ENCODE peak calls at places on chromosomes 3 and 15, in seven cellular contexts. One of them, this sample, is unnamed.

GRCh38 chr3:54870423-54870822 is 57.4 kb downstream of the LRTM1 start:
- DNase-seq in K562: peak; percentile 22
- DNase-seq in heart right ventricle: no peak
- DNase-seq in GM20000: peak; percentile 10
- DNase-seq in progenitor cell of endocrine pancreas: no peak
- DNase-seq in cardiac fibroblast: peak; percentile 92
- DNase-seq in psoas muscle: no peak
- DNase-seq in this sample: peak; percentile 97

GRCh38 chr3:22569570-22569969 is 633.6 kb upstream of the UBE2E2 start:
- DNase-seq in progenitor cell of endocrine pancreas: no peak
- DNase-seq in psoas muscle: no peak
- DNase-seq in K562: no peak
- DNase-seq in cardiac fibroblast: no peak
- DNase-seq in GM20000: no peak
- DNase-seq in heart right ventricle: no peak
- DNase-seq in this sample: no peak

GRCh38 chr3:135229018-135229495 is 434.0 kb downstream of the EPHB1 start:
- DNase-seq in heart right ventricle: peak; percentile 40
- DNase-seq in K562: no peak
- DNase-seq in cardiac fibroblast: no peak
- DNase-seq in progenitor cell of endocrine pancreas: no peak
- DNase-seq in GM20000: no peak
- DNase-seq in psoas muscle: peak; percentile 94
- DNase-seq in this sample: no peak

GRCh38 chr15:73015493-73015892 is 36.8 kb upstream of the NEO1 start:
- DNase-seq in progenitor cell of endocrine pancreas: no peak
- DNase-seq in heart right ventricle: no peak
- DNase-seq in cardiac fibroblast: no peak
- DNase-seq in GM20000: no peak
- DNase-seq in psoas muscle: no peak
- DNase-seq in K562: no peak
- DNase-seq in this sample: no peak

GRCh38 chr3:117102441-117102840 is 392.9 kb downstream of the TUSC7 start:
- DNase-seq in K562: no peak
- DNase-seq in heart right ventricle: no peak
- DNase-seq in cardiac fibroblast: no peak
- DNase-seq in GM20000: no peak
- DNase-seq in psoas muscle: no peak
- DNase-seq in progenitor cell of endocrine pancreas: no peak
- DNase-seq in this sample: no peak

GRCh38 chr3:13282528-13282985 is 137.6 kb downstream of the NUP210 start:
- DNase-seq in GM20000: peak; percentile 66
- DNase-seq in heart right ventricle: no peak
- DNase-seq in K562: peak; percentile 59
- DNase-seq in cardiac fibroblast: no peak
- DNase-seq in progenitor cell of endocrine pancreas: no peak
- DNase-seq in psoas muscle: peak; percentile 51
- DNase-seq in this sample: no peak

GRCh38 chr15:25067725-25068309 is 113.0 kb downstream of the SNRPN start:
- DNase-seq in heart right ventricle: no peak
- DNase-seq in GM20000: no peak
- DNase-seq in psoas muscle: no peak
- DNase-seq in progenitor cell of endocrine pancreas: no peak
- DNase-seq in K562: no peak
- DNase-seq in cardiac fibroblast: no peak
- DNase-seq in this sample: no peak

GRCh38 chr3:121855555-121855954 is 20.5 kb downstream of the EAF2 start:
- DNase-seq in cardiac fibroblast: peak; percentile 12
- DNase-seq in progenitor cell of endocrine pancreas: no peak
- DNase-seq in heart right ventricle: no peak
- DNase-seq in K562: peak; percentile 9
- DNase-seq in GM20000: no peak
- DNase-seq in psoas muscle: no peak
- DNase-seq in this sample: no peak

GRCh38 chr3:129343643-129344360 is 65.1 kb downstream of the HMCES start:
- DNase-seq in progenitor cell of endocrine pancreas: peak; percentile 51
- DNase-seq in K562: peak; percentile 62
- DNase-seq in psoas muscle: peak; percentile 64
- DNase-seq in heart right ventricle: peak; percentile 56
- DNase-seq in cardiac fibroblast: peak; percentile 43
- DNase-seq in GM20000: peak; percentile 64
- DNase-seq in this sample: no peak

GRCh38 chr3:45545476-45545875 is 49.1 kb upstream of the LIMD1 start:
- DNase-seq in progenitor cell of endocrine pancreas: no peak
- DNase-seq in cardiac fibroblast: no peak
- DNase-seq in GM20000: no peak
- DNase-seq in heart right ventricle: no peak
- DNase-seq in psoas muscle: peak; percentile 88
- DNase-seq in K562: peak; percentile 87
- DNase-seq in this sample: peak; percentile 49

GRCh38 chr15:91055548-91056331 is 33.3 kb upstream of the VPS33B start:
- DNase-seq in progenitor cell of endocrine pancreas: peak; percentile 43
- DNase-seq in psoas muscle: no peak
- DNase-seq in heart right ventricle: peak; percentile 15
- DNase-seq in K562: peak; percentile 57
- DNase-seq in GM20000: peak; percentile 71
- DNase-seq in cardiac fibroblast: peak; percentile 68
- DNase-seq in this sample: peak; percentile 71

GRCh38 chr15:61050844-61051569 is 178.1 kb downstream of the RORA start:
- DNase-seq in heart right ventricle: no peak
- DNase-seq in cardiac fibroblast: no peak
- DNase-seq in K562: no peak
- DNase-seq in progenitor cell of endocrine pancreas: no peak
- DNase-seq in psoas muscle: no peak
- DNase-seq in GM20000: no peak
- DNase-seq in this sample: peak; percentile 13

GRCh38 chr15:82538961-82539689 is 1.1 kb downstream of the RPS17 start:
- DNase-seq in psoas muscle: no peak
- DNase-seq in heart right ventricle: no peak
- DNase-seq in K562: peak; percentile 29
- DNase-seq in GM20000: no peak
- DNase-seq in cardiac fibroblast: no peak
- DNase-seq in progenitor cell of endocrine pancreas: no peak
- DNase-seq in this sample: no peak

GRCh38 chr3:161508852-161509477 is 12.4 kb downstream of the OTOL1 start:
- DNase-seq in psoas muscle: no peak
- DNase-seq in GM20000: peak; percentile 24
- DNase-seq in progenitor cell of endocrine pancreas: no peak
- DNase-seq in cardiac fibroblast: peak; percentile 2
- DNase-seq in heart right ventricle: no peak
- DNase-seq in K562: no peak
- DNase-seq in this sample: peak; percentile 0

GRCh38 chr3:31377045-31377642 is 155.6 kb upstream of the STT3B start:
- DNase-seq in GM20000: no peak
- DNase-seq in psoas muscle: no peak
- DNase-seq in K562: no peak
- DNase-seq in heart right ventricle: no peak
- DNase-seq in cardiac fibroblast: peak; percentile 11
- DNase-seq in progenitor cell of endocrine pancreas: no peak
- DNase-seq in this sample: peak; percentile 70

GRCh38 chr3:28349397-28350000 is 875 bp upstream of the AZI2 start:
- DNase-seq in cardiac fibroblast: no peak
- DNase-seq in K562: peak; percentile 18
- DNase-seq in heart right ventricle: no peak
- DNase-seq in progenitor cell of endocrine pancreas: no peak
- DNase-seq in psoas muscle: no peak
- DNase-seq in GM20000: no peak
- DNase-seq in this sample: no peak

GRCh38 chr3:65577875-65578274 is 460.8 kb downstream of the MAGI1 start:
- DNase-seq in psoas muscle: no peak
- DNase-seq in cardiac fibroblast: no peak
- DNase-seq in GM20000: no peak
- DNase-seq in progenitor cell of endocrine pancreas: no peak
- DNase-seq in K562: no peak
- DNase-seq in heart right ventricle: no peak
- DNase-seq in this sample: no peak

GRCh38 chr3:190279690-190280089 is 42.6 kb downstream of the CLDN1 start:
- DNase-seq in K562: no peak
- DNase-seq in progenitor cell of endocrine pancreas: no peak
- DNase-seq in GM20000: no peak
- DNase-seq in cardiac fibroblast: no peak
- DNase-seq in heart right ventricle: no peak
- DNase-seq in psoas muscle: no peak
- DNase-seq in this sample: no peak

GRCh38 chr3:64667138-64667537 is 20.7 kb downstream of the ADAMTS9 start:
- DNase-seq in GM20000: no peak
- DNase-seq in heart right ventricle: no peak
- DNase-seq in progenitor cell of endocrine pancreas: no peak
- DNase-seq in cardiac fibroblast: peak; percentile 42
- DNase-seq in K562: no peak
- DNase-seq in psoas muscle: no peak
- DNase-seq in this sample: no peak

GRCh38 chr3:72123908-72124441 is 339.0 kb upstream of the PROK2 start:
- DNase-seq in progenitor cell of endocrine pancreas: no peak
- DNase-seq in heart right ventricle: peak; percentile 22
- DNase-seq in GM20000: peak; percentile 32
- DNase-seq in cardiac fibroblast: peak; percentile 93
- DNase-seq in K562: peak; percentile 24
- DNase-seq in psoas muscle: peak; percentile 85
- DNase-seq in this sample: peak; percentile 65

GRCh38 chr3:131361464-131362421 is 19.8 kb upstream of the NUDT16 start:
- DNase-seq in psoas muscle: peak; percentile 88
- DNase-seq in heart right ventricle: peak; percentile 86
- DNase-seq in K562: peak; percentile 91
- DNase-seq in progenitor cell of endocrine pancreas: peak; percentile 83
- DNase-seq in cardiac fibroblast: peak; percentile 64
- DNase-seq in GM20000: peak; percentile 68
- DNase-seq in this sample: no peak

GRCh38 chr3:4313606-4314308 is 10.6 kb downstream of the SETMAR start:
- DNase-seq in psoas muscle: no peak
- DNase-seq in progenitor cell of endocrine pancreas: no peak
- DNase-seq in GM20000: no peak
- DNase-seq in cardiac fibroblast: no peak
- DNase-seq in heart right ventricle: no peak
- DNase-seq in K562: peak; percentile 50
- DNase-seq in this sample: no peak

GRCh38 chr3:138434276-138434874 is at the start of gene ESYT3:
- DNase-seq in K562: no peak
- DNase-seq in progenitor cell of endocrine pancreas: peak; percentile 47
- DNase-seq in cardiac fibroblast: peak; percentile 65
- DNase-seq in heart right ventricle: peak; percentile 69
- DNase-seq in psoas muscle: peak; percentile 83
- DNase-seq in GM20000: peak; percentile 60
- DNase-seq in this sample: no peak

GRCh38 chr15:51649659-51650521 is 27.3 kb upstream of the DMXL2 start:
- DNase-seq in progenitor cell of endocrine pancreas: peak; percentile 23
- DNase-seq in GM20000: peak; percentile 65
- DNase-seq in cardiac fibroblast: peak; percentile 87
- DNase-seq in heart right ventricle: no peak
- DNase-seq in K562: peak; percentile 59
- DNase-seq in psoas muscle: no peak
- DNase-seq in this sample: peak; percentile 71

DNA sequence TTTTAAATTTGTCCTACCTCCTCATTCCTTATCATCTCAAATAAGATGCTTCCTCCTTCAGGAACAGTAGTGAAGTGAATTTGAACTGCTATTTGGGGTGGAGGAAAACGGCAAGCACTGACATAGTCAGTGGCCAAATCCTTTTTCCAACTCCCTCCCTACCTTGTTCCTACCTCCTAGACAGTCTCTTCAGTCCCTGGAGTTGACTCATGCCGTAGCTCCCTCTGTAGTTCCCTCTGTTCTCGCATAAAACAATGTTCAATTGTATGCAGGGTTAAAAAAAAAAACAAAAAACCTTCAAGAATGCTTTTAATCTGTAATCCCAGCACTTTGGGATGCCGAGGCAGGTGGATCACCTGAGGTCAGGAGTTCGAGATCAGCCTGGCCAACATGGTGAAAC is 1.4 kb downstream of the UBR1 start:
- DNase-seq in psoas muscle: no peak
- DNase-seq in heart right ventricle: no peak
- DNase-seq in K562: peak; percentile 27
- DNase-seq in progenitor cell of endocrine pancreas: no peak
- DNase-seq in cardiac fibroblast: no peak
- DNase-seq in GM20000: no peak
- DNase-seq in this sample: no peak
- TF ChIP-seq CTCF in psoas muscle: no peak
- TF ChIP-seq CTCF in heart right ventricle: no peak
- TF ChIP-seq CTCF in K562: no peak
- TF ChIP-seq CTCF in progenitor cell of endocrine pancreas: no peak
- TF ChIP-seq CTCF in cardiac fibroblast: no peak
- TF ChIP-seq CTCF in GM20000: no peak
- TF ChIP-seq CTCF in this sample: no peak

GRCh38 chr3:73868688-73869315 is 244.1 kb upstream of the PDZRN3 start:
- DNase-seq in K562: peak; percentile 2
- DNase-seq in GM20000: no peak
- DNase-seq in progenitor cell of endocrine pancreas: peak; percentile 16
- DNase-seq in cardiac fibroblast: peak; percentile 51
- DNase-seq in heart right ventricle: no peak
- DNase-seq in psoas muscle: no peak
- DNase-seq in this sample: peak; percentile 42
- TF ChIP-seq CTCF in K562: no peak
- TF ChIP-seq CTCF in GM20000: peak; percentile 7
- TF ChIP-seq CTCF in progenitor cell of endocrine pancreas: peak; percentile 87
- TF ChIP-seq CTCF in cardiac fibroblast: peak; percentile 54
- TF ChIP-seq CTCF in heart right ventricle: peak; percentile 49
- TF ChIP-seq CTCF in psoas muscle: peak; percentile 61
- TF ChIP-seq CTCF in this sample: peak; percentile 85

GRCh38 chr15:41885841-41886240 is 8.0 kb downstream of the SPTBN5 start:
- DNase-seq in progenitor cell of endocrine pancreas: no peak
- DNase-seq in GM20000: no peak
- DNase-seq in cardiac fibroblast: no peak
- DNase-seq in psoas muscle: no peak
- DNase-seq in heart right ventricle: no peak
- DNase-seq in K562: no peak
- DNase-seq in this sample: no peak

GRCh38 chr15:41888662-41889253 is 5.1 kb downstream of the SPTBN5 start:
- DNase-seq in progenitor cell of endocrine pancreas: no peak
- DNase-seq in psoas muscle: peak; percentile 25
- DNase-seq in cardiac fibroblast: no peak
- DNase-seq in heart right ventricle: no peak
- DNase-seq in K562: no peak
- DNase-seq in GM20000: no peak
- DNase-seq in this sample: no peak

GRCh38 chr15:41887893-41888292 is 6.0 kb downstream of the SPTBN5 start:
- DNase-seq in psoas muscle: no peak
- DNase-seq in progenitor cell of endocrine pancreas: no peak
- DNase-seq in K562: no peak
- DNase-seq in heart right ventricle: no peak
- DNase-seq in cardiac fibroblast: no peak
- DNase-seq in GM20000: no peak
- DNase-seq in this sample: no peak

GRCh38 chr15:41887161-41887560 is 6.7 kb downstream of the SPTBN5 start:
- DNase-seq in progenitor cell of endocrine pancreas: no peak
- DNase-seq in psoas muscle: no peak
- DNase-seq in heart right ventricle: no peak
- DNase-seq in K562: no peak
- DNase-seq in GM20000: no peak
- DNase-seq in cardiac fibroblast: no peak
- DNase-seq in this sample: no peak

GRCh38 chr15:41886741-41887140 is 7.1 kb downstream of the SPTBN5 start:
- DNase-seq in cardiac fibroblast: no peak
- DNase-seq in psoas muscle: no peak
- DNase-seq in progenitor cell of endocrine pancreas: no peak
- DNase-seq in GM20000: no peak
- DNase-seq in heart right ventricle: no peak
- DNase-seq in K562: no peak
- DNase-seq in this sample: no peak
- TF ChIP-seq CTCF in cardiac fibroblast: no peak
- TF ChIP-seq CTCF in psoas muscle: no peak
- TF ChIP-seq CTCF in progenitor cell of endocrine pancreas: no peak
- TF ChIP-seq CTCF in GM20000: no peak
- TF ChIP-seq CTCF in heart right ventricle: no peak
- TF ChIP-seq CTCF in K562: no peak
- TF ChIP-seq CTCF in this sample: no peak

GRCh38 chr3:24451461-24452099 is 43.1 kb downstream of the THRB start:
- DNase-seq in GM20000: no peak
- DNase-seq in heart right ventricle: no peak
- DNase-seq in psoas muscle: no peak
- DNase-seq in progenitor cell of endocrine pancreas: no peak
- DNase-seq in K562: no peak
- DNase-seq in cardiac fibroblast: no peak
- DNase-seq in this sample: no peak
- TF ChIP-seq CTCF in GM20000: no peak
- TF ChIP-seq CTCF in heart right ventricle: no peak
- TF ChIP-seq CTCF in psoas muscle: no peak
- TF ChIP-seq CTCF in progenitor cell of endocrine pancreas: no peak
- TF ChIP-seq CTCF in K562: no peak
- TF ChIP-seq CTCF in cardiac fibroblast: no peak
- TF ChIP-seq CTCF in this sample: no peak